ENCODE peak calls at places on chromosomes 16 and 17, in eight cellular contexts. One of them, this sample, is unnamed.

GRCh38 chr16:4328580-4329353 is 12.9 kb downstream of the GLIS2 start:
- DNase-seq in NCI-H2171: no peak
- DNase-seq in stimulated activated effector memory CD8-positive, alpha-beta T cell treated with anti-CD3 and anti-CD28 coated beads, Interleukin-12 subunit alpha, Interleukin-12 subunit beta, amount 100 ng/mL, for 72 hours: no peak
- DNase-seq in ELR: no peak
- DNase-seq in head of caudate nucleus: no peak
- DNase-seq in skeletal muscle cell: no peak
- DNase-seq in DMS 273 treated with DMSO at 0.1 percent for 48 hours: no peak
- DNase-seq in stimulated activated CD4-positive, alpha-beta T cell treated with anti-CD3 and anti-CD28 coated beads, Interleukin-1b, Interleukin-23, amount 100 ng/mL, for 4 hours: no peak
- DNase-seq in this sample: no peak

GRCh38 chr16:74667215-74667765 is 613 bp upstream of the RFWD3 start:
- DNase-seq in stimulated activated effector memory CD8-positive, alpha-beta T cell treated with anti-CD3 and anti-CD28 coated beads, Interleukin-12 subunit alpha, Interleukin-12 subunit beta, amount 100 ng/mL, for 72 hours: peak
- DNase-seq in NCI-H2171: no peak
- DNase-seq in ELR: peak
- DNase-seq in head of caudate nucleus: peak
- DNase-seq in stimulated activated CD4-positive, alpha-beta T cell treated with anti-CD3 and anti-CD28 coated beads, Interleukin-1b, Interleukin-23, amount 100 ng/mL, for 4 hours: peak
- DNase-seq in skeletal muscle cell: no peak
- DNase-seq in DMS 273 treated with DMSO at 0.1 percent for 48 hours: no peak
- DNase-seq in this sample: peak

GRCh38 chr16:24282129-24282528 is 26.0 kb downstream of the CACNG3 start:
- DNase-seq in stimulated activated CD4-positive, alpha-beta T cell treated with anti-CD3 and anti-CD28 coated beads, Interleukin-1b, Interleukin-23, amount 100 ng/mL, for 4 hours: no peak
- DNase-seq in stimulated activated effector memory CD8-positive, alpha-beta T cell treated with anti-CD3 and anti-CD28 coated beads, Interleukin-12 subunit alpha, Interleukin-12 subunit beta, amount 100 ng/mL, for 72 hours: no peak
- DNase-seq in ELR: no peak
- DNase-seq in NCI-H2171: no peak
- DNase-seq in skeletal muscle cell: no peak
- DNase-seq in DMS 273 treated with DMSO at 0.1 percent for 48 hours: no peak
- DNase-seq in head of caudate nucleus: no peak
- DNase-seq in this sample: no peak

GRCh38 chr16:10961231-10961630 is 16.9 kb downstream of the CLEC16A start:
- DNase-seq in stimulated activated CD4-positive, alpha-beta T cell treated with anti-CD3 and anti-CD28 coated beads, Interleukin-1b, Interleukin-23, amount 100 ng/mL, for 4 hours: no peak
- DNase-seq in NCI-H2171: no peak
- DNase-seq in head of caudate nucleus: no peak
- DNase-seq in ELR: peak
- DNase-seq in stimulated activated effector memory CD8-positive, alpha-beta T cell treated with anti-CD3 and anti-CD28 coated beads, Interleukin-12 subunit alpha, Interleukin-12 subunit beta, amount 100 ng/mL, for 72 hours: no peak
- DNase-seq in skeletal muscle cell: peak
- DNase-seq in DMS 273 treated with DMSO at 0.1 percent for 48 hours: no peak
- DNase-seq in this sample: peak

GRCh38 chr17:35788504-35788998 is 6.9 kb downstream of the MMP28 start:
- DNase-seq in stimulated activated CD4-positive, alpha-beta T cell treated with anti-CD3 and anti-CD28 coated beads, Interleukin-1b, Interleukin-23, amount 100 ng/mL, for 4 hours: no peak
- DNase-seq in stimulated activated effector memory CD8-positive, alpha-beta T cell treated with anti-CD3 and anti-CD28 coated beads, Interleukin-12 subunit alpha, Interleukin-12 subunit beta, amount 100 ng/mL, for 72 hours: no peak
- DNase-seq in skeletal muscle cell: peak
- DNase-seq in NCI-H2171: no peak
- DNase-seq in head of caudate nucleus: no peak
- DNase-seq in DMS 273 treated with DMSO at 0.1 percent for 48 hours: no peak
- DNase-seq in ELR: peak
- DNase-seq in this sample: peak

GRCh38 chr17:6402258-6402657 is 32.7 kb downstream of the AIPL1 start:
- DNase-seq in NCI-H2171: no peak
- DNase-seq in DMS 273 treated with DMSO at 0.1 percent for 48 hours: no peak
- DNase-seq in stimulated activated CD4-positive, alpha-beta T cell treated with anti-CD3 and anti-CD28 coated beads, Interleukin-1b, Interleukin-23, amount 100 ng/mL, for 4 hours: no peak
- DNase-seq in head of caudate nucleus: no peak
- DNase-seq in skeletal muscle cell: no peak
- DNase-seq in stimulated activated effector memory CD8-positive, alpha-beta T cell treated with anti-CD3 and anti-CD28 coated beads, Interleukin-12 subunit alpha, Interleukin-12 subunit beta, amount 100 ng/mL, for 72 hours: no peak
- DNase-seq in ELR: no peak
- DNase-seq in this sample: peak

GRCh38 chr16:4676826-4677225 is 16.5 kb upstream of the NUDT16L1 start:
- DNase-seq in skeletal muscle cell: no peak
- DNase-seq in NCI-H2171: no peak
- DNase-seq in stimulated activated effector memory CD8-positive, alpha-beta T cell treated with anti-CD3 and anti-CD28 coated beads, Interleukin-12 subunit alpha, Interleukin-12 subunit beta, amount 100 ng/mL, for 72 hours: no peak
- DNase-seq in ELR: no peak
- DNase-seq in head of caudate nucleus: no peak
- DNase-seq in DMS 273 treated with DMSO at 0.1 percent for 48 hours: no peak
- DNase-seq in stimulated activated CD4-positive, alpha-beta T cell treated with anti-CD3 and anti-CD28 coated beads, Interleukin-1b, Interleukin-23, amount 100 ng/mL, for 4 hours: no peak
- DNase-seq in this sample: no peak

GRCh38 chr16:30065943-30066881 is 652 bp downstream of the ALDOA start:
- DNase-seq in NCI-H2171: no peak
- DNase-seq in DMS 273 treated with DMSO at 0.1 percent for 48 hours: no peak
- DNase-seq in stimulated activated effector memory CD8-positive, alpha-beta T cell treated with anti-CD3 and anti-CD28 coated beads, Interleukin-12 subunit alpha, Interleukin-12 subunit beta, amount 100 ng/mL, for 72 hours: no peak
- DNase-seq in skeletal muscle cell: no peak
- DNase-seq in head of caudate nucleus: peak
- DNase-seq in ELR: peak
- DNase-seq in stimulated activated CD4-positive, alpha-beta T cell treated with anti-CD3 and anti-CD28 coated beads, Interleukin-1b, Interleukin-23, amount 100 ng/mL, for 4 hours: peak
- DNase-seq in this sample: no peak

GRCh38 chr17:350706-351435 is 1.7 kb downstream of the RPH3AL start:
- DNase-seq in skeletal muscle cell: no peak
- DNase-seq in ELR: peak
- DNase-seq in DMS 273 treated with DMSO at 0.1 percent for 48 hours: no peak
- DNase-seq in NCI-H2171: no peak
- DNase-seq in stimulated activated effector memory CD8-positive, alpha-beta T cell treated with anti-CD3 and anti-CD28 coated beads, Interleukin-12 subunit alpha, Interleukin-12 subunit beta, amount 100 ng/mL, for 72 hours: no peak
- DNase-seq in stimulated activated CD4-positive, alpha-beta T cell treated with anti-CD3 and anti-CD28 coated beads, Interleukin-1b, Interleukin-23, amount 100 ng/mL, for 4 hours: no peak
- DNase-seq in head of caudate nucleus: no peak
- DNase-seq in this sample: no peak

GRCh38 chr17:14429084-14429483 is 128.2 kb downstream of the HS3ST3B1 start:
- DNase-seq in head of caudate nucleus: no peak
- DNase-seq in skeletal muscle cell: no peak
- DNase-seq in stimulated activated CD4-positive, alpha-beta T cell treated with anti-CD3 and anti-CD28 coated beads, Interleukin-1b, Interleukin-23, amount 100 ng/mL, for 4 hours: no peak
- DNase-seq in NCI-H2171: no peak
- DNase-seq in ELR: no peak
- DNase-seq in DMS 273 treated with DMSO at 0.1 percent for 48 hours: no peak
- DNase-seq in stimulated activated effector memory CD8-positive, alpha-beta T cell treated with anti-CD3 and anti-CD28 coated beads, Interleukin-12 subunit alpha, Interleukin-12 subunit beta, amount 100 ng/mL, for 72 hours: no peak
- DNase-seq in this sample: no peak

This sample was measured in BJ.